ENCODE peak calls at places on chromosomes 5 and 9, in six cellular contexts. One of them, this sample, is unnamed.

GRCh38 chr5:167555771-167556170 is 735.7 kb upstream of the WWC1 start:
- DNase-seq in glutamatergic neuron: no peak
- DNase-seq in caudate nucleus: no peak
- DNase-seq in mucosa of gallbladder: no peak
- DNase-seq in iPS-NIHi11: no peak
- DNase-seq in endodermal cell: peak
- DNase-seq in this sample: no peak

GRCh38 chr5:88785396-88786216 is 97.4 kb downstream of the MEF2C start:
- DNase-seq in iPS-NIHi11: peak
- DNase-seq in mucosa of gallbladder: peak
- DNase-seq in caudate nucleus: no peak
- DNase-seq in glutamatergic neuron: no peak
- DNase-seq in endodermal cell: no peak
- DNase-seq in this sample: no peak

GRCh38 chr9:107149756-107150155 is 133.3 kb upstream of the RAD23B start:
- DNase-seq in mucosa of gallbladder: no peak
- DNase-seq in caudate nucleus: no peak
- DNase-seq in endodermal cell: no peak
- DNase-seq in glutamatergic neuron: no peak
- DNase-seq in iPS-NIHi11: no peak
- DNase-seq in this sample: no peak

GRCh38 chr5:14407746-14408175 is 173.8 kb upstream of the OTULINL start:
- DNase-seq in caudate nucleus: no peak
- DNase-seq in mucosa of gallbladder: no peak
- DNase-seq in endodermal cell: no peak
- DNase-seq in glutamatergic neuron: no peak
- DNase-seq in iPS-NIHi11: no peak
- DNase-seq in this sample: no peak

GRCh38 chr5:39631948-39632347 is 207.2 kb upstream of the DAB2 start:
- DNase-seq in endodermal cell: no peak
- DNase-seq in glutamatergic neuron: no peak
- DNase-seq in caudate nucleus: no peak
- DNase-seq in mucosa of gallbladder: no peak
- DNase-seq in iPS-NIHi11: no peak
- DNase-seq in this sample: no peak

GRCh38 chr5:72848474-72849428 is 32.3 kb downstream of the TNPO1 start:
- DNase-seq in mucosa of gallbladder: peak
- DNase-seq in iPS-NIHi11: peak
- DNase-seq in glutamatergic neuron: peak
- DNase-seq in endodermal cell: peak
- DNase-seq in caudate nucleus: peak
- DNase-seq in this sample: peak

GRCh38 chr5:123125953-123126352 is 36.9 kb downstream of the PRDM6 start:
- DNase-seq in caudate nucleus: no peak
- DNase-seq in glutamatergic neuron: no peak
- DNase-seq in endodermal cell: no peak
- DNase-seq in iPS-NIHi11: no peak
- DNase-seq in mucosa of gallbladder: no peak
- DNase-seq in this sample: no peak

GRCh38 chr9:72926506-72926905 is 26.3 kb downstream of the ALDH1A1 start:
- DNase-seq in caudate nucleus: no peak
- DNase-seq in mucosa of gallbladder: no peak
- DNase-seq in iPS-NIHi11: no peak
- DNase-seq in endodermal cell: no peak
- DNase-seq in glutamatergic neuron: no peak
- DNase-seq in this sample: no peak

GRCh38 chr9:88533951-88534455 is 975 bp upstream of the NXNL2 start:
- DNase-seq in mucosa of gallbladder: peak
- DNase-seq in glutamatergic neuron: peak
- DNase-seq in endodermal cell: peak
- DNase-seq in caudate nucleus: no peak
- DNase-seq in iPS-NIHi11: peak
- DNase-seq in this sample: no peak

GRCh38 chr5:127007522-127007921 is 22.8 kb downstream of the MARCHF3 start:
- DNase-seq in iPS-NIHi11: no peak
- DNase-seq in endodermal cell: no peak
- DNase-seq in mucosa of gallbladder: no peak
- DNase-seq in glutamatergic neuron: no peak
- DNase-seq in caudate nucleus: no peak
- DNase-seq in this sample: no peak

GRCh38 chr5:77312411-77312810 is 101.9 kb downstream of the PDE8B start:
- DNase-seq in caudate nucleus: no peak
- DNase-seq in endodermal cell: no peak
- DNase-seq in iPS-NIHi11: no peak
- DNase-seq in mucosa of gallbladder: no peak
- DNase-seq in glutamatergic neuron: no peak
- DNase-seq in this sample: no peak

GRCh38 chr9:124137009-124137943 is 120.5 kb upstream of the NEK6 start:
- DNase-seq in endodermal cell: no peak
- DNase-seq in iPS-NIHi11: no peak
- DNase-seq in mucosa of gallbladder: no peak
- DNase-seq in caudate nucleus: no peak
- DNase-seq in glutamatergic neuron: no peak
- DNase-seq in this sample: no peak

GRCh38 chr5:172149073-172149472 is 39.0 kb downstream of the STK10 start:
- DNase-seq in mucosa of gallbladder: no peak
- DNase-seq in iPS-NIHi11: no peak
- DNase-seq in endodermal cell: no peak
- DNase-seq in glutamatergic neuron: no peak
- DNase-seq in caudate nucleus: no peak
- DNase-seq in this sample: no peak

GRCh38 chr5:80184235-80185023 is 71.4 kb downstream of the SERINC5 start:
- DNase-seq in mucosa of gallbladder: peak
- DNase-seq in endodermal cell: peak
- DNase-seq in caudate nucleus: no peak
- DNase-seq in iPS-NIHi11: peak
- DNase-seq in glutamatergic neuron: no peak
- DNase-seq in this sample: no peak

GRCh38 chr5:56696900-56697299 is 118.4 kb upstream of the MAP3K1 start:
- DNase-seq in mucosa of gallbladder: no peak
- DNase-seq in iPS-NIHi11: no peak
- DNase-seq in glutamatergic neuron: no peak
- DNase-seq in endodermal cell: no peak
- DNase-seq in caudate nucleus: no peak
- DNase-seq in this sample: no peak

GRCh38 chr5:53430618-53431252 is 49.7 kb upstream of the FST start:
- DNase-seq in glutamatergic neuron: no peak
- DNase-seq in mucosa of gallbladder: no peak
- DNase-seq in endodermal cell: no peak
- DNase-seq in caudate nucleus: no peak
- DNase-seq in iPS-NIHi11: peak
- DNase-seq in this sample: no peak

GRCh38 chr5:76050131-76050530 is 33.1 kb upstream of the SV2C start:
- DNase-seq in caudate nucleus: no peak
- DNase-seq in mucosa of gallbladder: no peak
- DNase-seq in iPS-NIHi11: no peak
- DNase-seq in glutamatergic neuron: no peak
- DNase-seq in endodermal cell: no peak
- DNase-seq in this sample: no peak

GRCh38 chr5:103668281-103668680 is 105.7 kb upstream of the NUDT12 start:
- DNase-seq in iPS-NIHi11: no peak
- DNase-seq in endodermal cell: no peak
- DNase-seq in mucosa of gallbladder: no peak
- DNase-seq in caudate nucleus: no peak
- DNase-seq in glutamatergic neuron: no peak
- DNase-seq in this sample: no peak

GRCh38 chr9:17389026-17389425 is 189.8 kb upstream of the SH3GL2 start:
- DNase-seq in caudate nucleus: no peak
- DNase-seq in endodermal cell: no peak
- DNase-seq in glutamatergic neuron: no peak
- DNase-seq in iPS-NIHi11: no peak
- DNase-seq in mucosa of gallbladder: no peak
- DNase-seq in this sample: no peak

GRCh38 chr9:73009649-73010288 is 56.9 kb upstream of the ALDH1A1 start:
- DNase-seq in mucosa of gallbladder: no peak
- DNase-seq in iPS-NIHi11: no peak
- DNase-seq in endodermal cell: peak
- DNase-seq in caudate nucleus: no peak
- DNase-seq in glutamatergic neuron: no peak
- DNase-seq in this sample: no peak

GRCh38 chr5:162752612-162753011 is 684.8 kb upstream of the CCNG1 start:
- DNase-seq in mucosa of gallbladder: no peak
- DNase-seq in caudate nucleus: no peak
- DNase-seq in endodermal cell: no peak
- DNase-seq in glutamatergic neuron: no peak
- DNase-seq in iPS-NIHi11: no peak
- DNase-seq in this sample: no peak

GRCh38 chr5:89996892-89997291 is 412.7 kb downstream of the CETN3 start:
- DNase-seq in caudate nucleus: no peak
- DNase-seq in glutamatergic neuron: no peak
- DNase-seq in mucosa of gallbladder: no peak
- DNase-seq in endodermal cell: no peak
- DNase-seq in iPS-NIHi11: no peak
- DNase-seq in this sample: no peak

GRCh38 chr9:9522406-9522805 is 1090.4 kb downstream of the PTPRD start:
- DNase-seq in glutamatergic neuron: no peak
- DNase-seq in endodermal cell: no peak
- DNase-seq in mucosa of gallbladder: no peak
- DNase-seq in iPS-NIHi11: no peak
- DNase-seq in caudate nucleus: no peak
- DNase-seq in this sample: no peak

GRCh38 chr5:173326501-173326960 is 1.7 kb downstream of the STC2 start:
- DNase-seq in glutamatergic neuron: no peak
- DNase-seq in iPS-NIHi11: no peak
- DNase-seq in endodermal cell: peak
- DNase-seq in mucosa of gallbladder: no peak
- DNase-seq in caudate nucleus: no peak
- DNase-seq in this sample: no peak

This sample was measured in nephron progenitor cell.